ENCODE peak calls at places on chromosomes 7 and 10, in five cellular contexts. One of them, this sample, is unnamed.
A peak's percentile ranks its signal among the peaks of the same experiment; 100 is the strongest.

GRCh38 chr7:95213809-95214492 is 110.4 kb downstream of the PON1 start:
- DNase-seq in lower lobe of right lung: no peak
- DNase-seq in psoas muscle: peak; percentile 78
- DNase-seq in cardiac muscle cell: no peak
- DNase-seq in AG04450: no peak
- DNase-seq in this sample: no peak

GRCh38 chr10:21194510-21194993 is 297.4 kb upstream of the NEBL start:
- DNase-seq in lower lobe of right lung: peak; percentile 48
- DNase-seq in psoas muscle: no peak
- DNase-seq in cardiac muscle cell: no peak
- DNase-seq in AG04450: no peak
- DNase-seq in this sample: no peak

GRCh38 chr7:123557016-123557630 is 495 bp downstream of the NDUFA5 start:
- DNase-seq in lower lobe of right lung: no peak
- DNase-seq in psoas muscle: no peak
- DNase-seq in cardiac muscle cell: peak; percentile 32
- DNase-seq in AG04450: no peak
- DNase-seq in this sample: no peak

GRCh38 chr10:129658673-129659072 is 191.6 kb downstream of the MGMT start:
- DNase-seq in lower lobe of right lung: no peak
- DNase-seq in psoas muscle: no peak
- DNase-seq in cardiac muscle cell: peak; percentile 34
- DNase-seq in AG04450: no peak
- DNase-seq in this sample: no peak

GRCh38 chr10:66836057-66836456 is 89.8 kb upstream of the LRRTM3 start:
- DNase-seq in lower lobe of right lung: no peak
- DNase-seq in psoas muscle: no peak
- DNase-seq in cardiac muscle cell: peak; percentile 25
- DNase-seq in AG04450: peak; percentile 37
- DNase-seq in this sample: peak; percentile 59

GRCh38 chr7:130140551-130141160 is 64.5 kb downstream of the TMEM209 start:
- DNase-seq in lower lobe of right lung: no peak
- DNase-seq in psoas muscle: no peak
- DNase-seq in cardiac muscle cell: no peak
- DNase-seq in AG04450: no peak
- DNase-seq in this sample: no peak

GRCh38 chr10:76910184-76910962 is 727.2 kb downstream of the KCNMA1 start:
- DNase-seq in lower lobe of right lung: no peak
- DNase-seq in psoas muscle: no peak
- DNase-seq in cardiac muscle cell: no peak
- DNase-seq in AG04450: no peak
- DNase-seq in this sample: no peak

GRCh38 chr10:104913390-104913789 is 272.3 kb downstream of the SORCS3 start:
- DNase-seq in lower lobe of right lung: no peak
- DNase-seq in psoas muscle: no peak
- DNase-seq in cardiac muscle cell: no peak
- DNase-seq in AG04450: no peak
- DNase-seq in this sample: no peak

GRCh38 chr7:141133646-141134045 is 59.8 kb downstream of the TMEM178B start:
- DNase-seq in lower lobe of right lung: no peak
- DNase-seq in psoas muscle: no peak
- DNase-seq in cardiac muscle cell: no peak
- DNase-seq in AG04450: no peak
- DNase-seq in this sample: no peak

GRCh38 chr10:12510566-12510965 is 161.2 kb downstream of the CAMK1D start:
- DNase-seq in lower lobe of right lung: no peak
- DNase-seq in psoas muscle: no peak
- DNase-seq in cardiac muscle cell: no peak
- DNase-seq in AG04450: no peak
- DNase-seq in this sample: no peak

GRCh38 chr7:26471676-26472075 is 180.0 kb downstream of the SNX10 start:
- DNase-seq in lower lobe of right lung: no peak
- DNase-seq in psoas muscle: no peak
- DNase-seq in cardiac muscle cell: no peak
- DNase-seq in AG04450: no peak
- DNase-seq in this sample: no peak

GRCh38 chr10:83373659-83374058 is 765.6 kb upstream of the GHITM start:
- DNase-seq in lower lobe of right lung: no peak
- DNase-seq in psoas muscle: no peak
- DNase-seq in cardiac muscle cell: peak; percentile 25
- DNase-seq in AG04450: no peak
- DNase-seq in this sample: no peak

GRCh38 chr7:76273503-76273902 is 29.0 kb upstream of the HSPB1 start:
- DNase-seq in lower lobe of right lung: no peak
- DNase-seq in psoas muscle: no peak
- DNase-seq in cardiac muscle cell: no peak
- DNase-seq in AG04450: no peak
- DNase-seq in this sample: no peak

GRCh38 chr7:93165447-93165846 is 17.3 kb upstream of the SAMD9L start:
- DNase-seq in lower lobe of right lung: no peak
- DNase-seq in psoas muscle: no peak
- DNase-seq in cardiac muscle cell: no peak
- DNase-seq in AG04450: no peak
- DNase-seq in this sample: no peak

GRCh38 chr10:4541292-4541691 is 284.7 kb upstream of the AKR1E2 start:
- DNase-seq in lower lobe of right lung: no peak
- DNase-seq in psoas muscle: no peak
- DNase-seq in cardiac muscle cell: no peak
- DNase-seq in AG04450: peak; percentile 36
- DNase-seq in this sample: peak; percentile 70

DNA sequence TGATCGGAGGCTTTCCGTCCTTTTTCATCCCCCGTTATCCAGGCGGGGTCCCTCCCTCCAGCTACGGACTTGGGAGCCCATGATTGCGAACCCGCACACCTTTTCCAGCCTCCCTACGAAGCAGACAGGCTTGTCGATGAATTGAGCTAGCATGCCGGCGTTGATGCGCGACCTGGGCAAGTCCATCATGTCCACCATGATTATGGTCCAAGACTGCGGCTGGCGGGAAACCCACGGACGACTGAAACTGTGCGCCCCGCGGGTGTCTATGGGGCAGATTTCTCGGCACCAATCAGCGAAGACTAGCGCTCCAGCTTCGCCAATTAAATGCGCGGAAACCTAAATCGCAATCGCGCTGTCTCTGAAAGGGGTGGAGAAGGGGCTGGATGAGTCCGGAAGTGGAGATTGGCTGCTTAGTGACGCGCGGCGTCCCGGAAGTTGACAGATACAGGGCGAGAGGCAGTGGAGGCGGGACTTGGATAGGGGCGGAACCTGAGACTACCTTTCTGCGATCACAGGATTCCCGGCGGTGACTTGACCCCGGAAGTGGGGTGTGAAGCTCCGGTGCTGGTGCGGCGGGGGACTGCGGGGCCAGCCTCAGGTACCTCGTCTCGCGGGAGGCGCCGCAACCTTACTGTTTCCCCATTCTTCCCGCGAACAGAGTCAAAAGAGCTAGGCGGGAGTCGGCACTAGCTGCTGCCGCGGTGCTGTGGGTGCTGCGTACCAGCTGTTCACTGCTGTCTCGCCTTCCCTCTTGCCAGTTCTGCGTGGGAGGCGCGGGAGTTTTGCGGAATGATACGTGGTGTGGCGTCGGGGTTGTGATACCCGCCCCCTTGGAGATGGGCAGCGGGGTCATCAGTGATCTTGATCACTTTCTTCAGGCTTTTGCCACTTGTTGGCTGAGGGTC is at the start of gene UMAD1:
- DNase-seq in lower lobe of right lung: peak; percentile 99
- DNase-seq in psoas muscle: peak; percentile 98
- DNase-seq in cardiac muscle cell: peak; percentile 99
- DNase-seq in AG04450: peak; percentile 95
- DNase-seq in this sample: peak; percentile 90
- TF ChIP-seq CTCF in lower lobe of right lung: no peak
- TF ChIP-seq CTCF in psoas muscle: no peak
- TF ChIP-seq CTCF in cardiac muscle cell: no peak
- TF ChIP-seq CTCF in AG04450: no peak
- TF ChIP-seq CTCF in this sample: no peak

GRCh38 chr7:100604078-100604975 is 2.2 kb downstream of the PCOLCE start:
- DNase-seq in lower lobe of right lung: peak; percentile 85
- DNase-seq in psoas muscle: peak; percentile 77
- DNase-seq in cardiac muscle cell: peak; percentile 80
- DNase-seq in AG04450: no peak
- DNase-seq in this sample: no peak
- TF ChIP-seq CTCF in lower lobe of right lung: peak; percentile 39
- TF ChIP-seq CTCF in psoas muscle: peak; percentile 18
- TF ChIP-seq CTCF in cardiac muscle cell: peak; percentile 54
- TF ChIP-seq CTCF in AG04450: peak; percentile 46
- TF ChIP-seq CTCF in this sample: peak; percentile 48

GRCh38 chr10:71286521-71287294 is 32.4 kb upstream of the SLC29A3 start:
- DNase-seq in lower lobe of right lung: no peak
- DNase-seq in psoas muscle: no peak
- DNase-seq in cardiac muscle cell: no peak
- DNase-seq in AG04450: no peak
- DNase-seq in this sample: no peak

GRCh38 chr10:71283410-71283809 is 35.6 kb upstream of the SLC29A3 start:
- DNase-seq in lower lobe of right lung: no peak
- DNase-seq in psoas muscle: no peak
- DNase-seq in cardiac muscle cell: no peak
- DNase-seq in AG04450: no peak
- DNase-seq in this sample: no peak

GRCh38 chr10:71285986-71286385 is 33.1 kb upstream of the SLC29A3 start:
- DNase-seq in lower lobe of right lung: no peak
- DNase-seq in psoas muscle: no peak
- DNase-seq in cardiac muscle cell: no peak
- DNase-seq in AG04450: no peak
- DNase-seq in this sample: no peak

GRCh38 chr10:71284544-71285179 is 34.4 kb upstream of the SLC29A3 start:
- DNase-seq in lower lobe of right lung: no peak
- DNase-seq in psoas muscle: no peak
- DNase-seq in cardiac muscle cell: no peak
- DNase-seq in AG04450: no peak
- DNase-seq in this sample: no peak

DNA sequence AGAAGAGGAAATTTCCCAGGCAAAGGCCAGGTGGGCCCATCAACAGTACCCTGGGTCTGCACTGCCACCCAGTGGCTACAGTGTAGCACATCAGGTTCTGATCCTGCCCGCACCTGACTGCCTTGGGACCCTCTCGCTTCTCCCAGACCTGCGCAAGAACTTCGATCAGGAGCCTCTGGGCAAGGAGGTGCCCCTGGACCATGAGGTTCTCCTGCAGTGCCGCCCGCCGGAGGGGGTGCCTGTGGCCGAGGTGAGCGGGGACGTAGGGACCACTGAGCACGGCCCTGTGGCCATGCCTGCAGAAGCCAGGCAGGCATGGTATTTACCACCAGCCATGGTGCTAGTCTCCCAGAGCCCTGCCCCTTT is 33.9 kb upstream of the SLC29A3 start:
- DNase-seq in lower lobe of right lung: no peak
- DNase-seq in psoas muscle: peak; percentile 48
- DNase-seq in cardiac muscle cell: peak; percentile 61
- DNase-seq in AG04450: no peak
- DNase-seq in this sample: no peak
- TF ChIP-seq CTCF in lower lobe of right lung: peak; percentile 76
- TF ChIP-seq CTCF in psoas muscle: peak; percentile 80
- TF ChIP-seq CTCF in cardiac muscle cell: peak; percentile 63
- TF ChIP-seq CTCF in AG04450: peak; percentile 79
- TF ChIP-seq CTCF in this sample: peak; percentile 77

DNA sequence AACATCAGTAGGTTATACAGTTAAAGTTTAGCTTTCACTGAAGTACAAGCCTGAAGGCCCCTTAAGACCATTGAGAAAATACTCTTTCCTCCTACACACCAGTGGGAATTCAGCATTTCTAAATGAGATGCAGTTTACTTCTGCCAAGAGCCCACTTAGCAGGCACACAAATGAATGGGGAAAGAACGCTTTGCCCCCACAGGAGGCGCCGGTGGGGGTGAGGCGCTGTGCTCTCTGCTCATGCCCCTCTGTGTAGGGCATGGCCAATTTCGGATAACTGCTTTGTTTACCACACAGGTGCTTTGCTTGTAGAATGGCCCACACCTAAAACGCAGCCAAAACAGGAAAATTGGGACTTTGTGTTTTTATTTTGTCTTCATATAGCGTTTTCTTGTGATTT is 15.9 kb upstream of the LAT2 start:
- DNase-seq in lower lobe of right lung: no peak
- DNase-seq in psoas muscle: no peak
- DNase-seq in cardiac muscle cell: no peak
- DNase-seq in AG04450: no peak
- DNase-seq in this sample: no peak
- TF ChIP-seq CTCF in lower lobe of right lung: no peak
- TF ChIP-seq CTCF in psoas muscle: no peak
- TF ChIP-seq CTCF in cardiac muscle cell: no peak
- TF ChIP-seq CTCF in AG04450: no peak
- TF ChIP-seq CTCF in this sample: no peak

GRCh38 chr10:61902448-61903183 is 1.1 kb downstream of the ARID5B start:
- DNase-seq in lower lobe of right lung: peak; percentile 47
- DNase-seq in psoas muscle: no peak
- DNase-seq in cardiac muscle cell: peak; percentile 49
- DNase-seq in AG04450: no peak
- DNase-seq in this sample: no peak

GRCh38 chr10:61903991-61904350 is 2.5 kb downstream of the ARID5B start:
- DNase-seq in lower lobe of right lung: no peak
- DNase-seq in psoas muscle: no peak
- DNase-seq in cardiac muscle cell: no peak
- DNase-seq in AG04450: no peak
- DNase-seq in this sample: no peak

GRCh38 chr10:61904711-61905445 is 3.4 kb downstream of the ARID5B start:
- DNase-seq in lower lobe of right lung: no peak
- DNase-seq in psoas muscle: no peak
- DNase-seq in cardiac muscle cell: peak; percentile 7
- DNase-seq in AG04450: no peak
- DNase-seq in this sample: no peak

GRCh38 chr10:61901829-61902447 is 439 bp downstream of the ARID5B start:
- DNase-seq in lower lobe of right lung: no peak
- DNase-seq in psoas muscle: no peak
- DNase-seq in cardiac muscle cell: peak; percentile 49
- DNase-seq in AG04450: no peak
- DNase-seq in this sample: no peak

GRCh38 chr10:61903184-61903990 is 1.9 kb downstream of the ARID5B start:
- DNase-seq in lower lobe of right lung: peak; percentile 77
- DNase-seq in psoas muscle: peak; percentile 61
- DNase-seq in cardiac muscle cell: peak; percentile 51
- DNase-seq in AG04450: no peak
- DNase-seq in this sample: no peak
- TF ChIP-seq CTCF in lower lobe of right lung: peak; percentile 41
- TF ChIP-seq CTCF in psoas muscle: peak; percentile 30
- TF ChIP-seq CTCF in cardiac muscle cell: no peak
- TF ChIP-seq CTCF in AG04450: peak; percentile 18
- TF ChIP-seq CTCF in this sample: peak; percentile 22

DNA sequence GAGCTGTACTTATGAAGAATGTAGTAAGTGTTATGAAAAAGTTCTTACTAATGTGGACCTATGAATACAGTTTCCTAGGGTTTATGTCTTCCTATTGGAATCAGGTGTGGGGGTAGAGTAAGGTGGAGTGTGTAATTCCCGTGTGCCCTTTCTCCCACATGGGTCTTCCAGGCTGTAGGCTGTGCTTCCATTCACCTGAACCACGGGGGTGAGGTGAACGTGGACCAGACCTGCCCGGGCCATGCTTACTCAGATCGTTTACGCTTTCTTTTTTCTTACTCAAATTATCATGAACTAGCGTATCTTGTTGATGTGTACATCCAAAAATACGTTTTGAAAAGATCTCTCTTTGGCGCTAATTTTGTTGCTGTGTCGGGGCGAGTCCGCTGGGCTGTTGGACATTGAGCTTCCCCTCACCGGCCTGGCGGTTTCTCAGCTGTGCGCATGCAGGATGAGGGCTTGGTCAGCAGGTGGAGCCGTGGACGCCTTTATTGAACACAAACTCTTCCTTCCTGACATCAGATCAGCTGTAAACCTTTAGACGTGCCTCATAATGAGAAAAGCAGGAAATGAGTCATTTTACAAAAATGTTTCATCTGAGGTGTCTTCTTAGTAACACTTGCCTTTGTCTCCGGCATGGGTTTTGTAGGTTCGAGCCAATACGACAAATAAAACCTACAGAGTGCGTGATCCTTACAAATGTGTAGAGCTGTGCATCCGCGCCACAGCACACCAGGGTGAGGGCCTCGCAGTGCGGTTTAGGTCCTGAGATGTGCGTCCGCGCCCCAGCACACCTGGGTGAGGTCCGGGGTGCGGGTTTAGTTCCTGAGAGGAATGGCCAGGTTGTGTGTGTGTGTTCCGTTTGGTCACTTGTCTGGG is 53.8 kb downstream of the WDR37 start:
- DNase-seq in lower lobe of right lung: no peak
- DNase-seq in psoas muscle: no peak
- DNase-seq in cardiac muscle cell: peak; percentile 65
- DNase-seq in AG04450: peak; percentile 41
- DNase-seq in this sample: peak; percentile 49
- TF ChIP-seq CTCF in lower lobe of right lung: peak; percentile 56
- TF ChIP-seq CTCF in psoas muscle: peak; percentile 40
- TF ChIP-seq CTCF in cardiac muscle cell: peak; percentile 83
- TF ChIP-seq CTCF in AG04450: peak; percentile 68
- TF ChIP-seq CTCF in this sample: peak; percentile 84